ENCODE peak calls at places on chromosome 17, in five cellular contexts. N, M, Q, T and L are unnamed samples.

GRCh38 chr17:49214665-49215360 is 4.3 kb downstream of the ABI3 start:
- DNase-seq in N (peak; percentile 75), M (no peak), Q (no peak), T (no peak), L (no peak)

GRCh38 chr17:19362293-19363113 is at the start of gene B9D1:
- DNase-seq in N (peak; percentile 96), M (peak; percentile 91), Q (peak; percentile 97), T (peak; percentile 93), L (peak; percentile 97)

GRCh38 chr17:57170866-57171265 is 85.5 kb upstream of the MSI2 start:
- DNase-seq in N (no peak), M (no peak), Q (no peak), T (no peak), L (no peak)

GRCh38 chr17:40175928-40176327 is 1.3 kb upstream of the RAPGEFL1 start:
- DNase-seq in N (no peak), M (no peak), Q (no peak), T (no peak), L (no peak)

GRCh38 chr17:77942111-77942988 is 16.2 kb upstream of the TNRC6C start:
- DNase-seq in N (peak; percentile 46), M (peak; percentile 51), Q (no peak), T (no peak), L (no peak)

GRCh38 chr17:59371426-59372099 is 40.1 kb downstream of the YPEL2 start:
- DNase-seq in N (peak; percentile 53), M (peak; percentile 60), Q (no peak), T (no peak), L (peak; percentile 53)

GRCh38 chr17:31877911-31878702 is 19.1 kb upstream of the COPRS start:
- DNase-seq in N (no peak), M (no peak), Q (no peak), T (peak; percentile 56), L (no peak)

GRCh38 chr17:10156579-10157488 is 41.6 kb downstream of the GAS7 start:
- DNase-seq in N (no peak), M (peak; percentile 26), Q (no peak), T (no peak), L (no peak)

GRCh38 chr17:68033636-68034451 is 1.7 kb upstream of the KPNA2 start:
- DNase-seq in N (no peak), M (no peak), Q (no peak), T (peak; percentile 63), L (no peak)

GRCh38 chr17:78667741-78668640 is 90.8 kb upstream of the DNAH17 start:
- DNase-seq in N (no peak), M (no peak), Q (no peak), T (no peak), L (no peak)

GRCh38 chr17:54883939-54884338 is 16.7 kb upstream of the TOM1L1 start:
- DNase-seq in N (no peak), M (no peak), Q (no peak), T (no peak), L (no peak)

GRCh38 chr17:79382313-79382712 is 228.5 kb downstream of the RBFOX3 start:
- DNase-seq in N (no peak), M (no peak), Q (no peak), T (no peak), L (no peak)

GRCh38 chr17:66272699-66273390 is 29.6 kb upstream of the PRKCA start:
- DNase-seq in N (no peak), M (no peak), Q (no peak), T (peak; percentile 71), L (no peak)

GRCh38 chr17:17372856-17373520 is 69.8 kb downstream of the NT5M start:
- DNase-seq in N (no peak), M (no peak), Q (no peak), T (no peak), L (no peak)

GRCh38 chr17:82085931-82086764 is 11.9 kb downstream of the FASN start:
- DNase-seq in N (no peak), M (no peak), Q (no peak), T (no peak), L (no peak)

GRCh38 chr17:82083009-82083408 is 15.0 kb downstream of the FASN start:
- DNase-seq in N (no peak), M (no peak), Q (no peak), T (no peak), L (no peak)

GRCh38 chr17:82085031-82085861 is 12.8 kb downstream of the FASN start:
- DNase-seq in N (no peak), M (no peak), Q (no peak), T (no peak), L (no peak)

GRCh38 chr17:82083533-82084359 is 14.3 kb downstream of the FASN start:
- DNase-seq in N (no peak), M (no peak), Q (no peak), T (no peak), L (no peak)

DNA sequence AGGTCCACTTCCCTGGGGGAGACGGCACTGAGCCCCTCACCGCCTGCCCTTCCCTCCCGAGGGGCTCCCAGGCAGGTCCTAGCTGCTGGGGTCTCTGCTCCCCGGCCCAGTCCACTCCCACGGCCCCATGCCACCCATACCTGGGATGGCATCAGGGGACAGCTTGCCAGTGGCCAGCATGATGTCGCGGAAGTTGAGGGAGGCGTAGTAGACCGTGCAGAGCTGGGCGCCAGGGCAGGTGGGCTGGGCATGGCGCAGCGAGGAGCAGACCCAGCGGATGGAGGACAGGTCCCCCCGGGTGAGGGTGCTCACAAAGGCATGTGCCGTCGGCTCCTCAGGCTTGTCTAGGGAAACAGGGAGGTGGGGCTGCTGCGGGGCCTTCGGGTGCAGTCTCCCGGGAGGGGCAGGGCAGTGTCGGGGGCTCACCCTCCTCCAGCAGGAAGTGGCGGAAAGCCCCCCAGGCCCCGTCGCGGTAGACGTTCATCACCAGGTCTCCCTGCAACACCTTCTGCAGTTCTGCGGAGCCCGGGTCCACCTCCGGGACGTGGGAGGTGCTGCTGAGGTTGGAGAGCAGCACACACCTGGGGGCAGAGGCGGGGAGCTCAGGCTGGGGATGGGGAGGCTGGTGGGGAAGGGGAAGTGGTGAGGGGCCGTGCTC is 13.5 kb downstream of the FASN start:
- DNase-seq in N (no peak), M (no peak), Q (no peak), T (no peak), L (no peak)
- TF ChIP-seq POLR2A in N (no peak), M (no peak), Q (no peak), T (no peak), L (no peak)

GRCh38 chr17:80859004-80859941 is 132.4 kb upstream of the CHMP6 start:
- DNase-seq in N (peak; percentile 72), M (peak; percentile 58), Q (no peak), T (no peak), L (peak; percentile 80)
- TF ChIP-seq POLR2A in N (no peak), M (no peak), Q (no peak), T (no peak), L (no peak)

DNA sequence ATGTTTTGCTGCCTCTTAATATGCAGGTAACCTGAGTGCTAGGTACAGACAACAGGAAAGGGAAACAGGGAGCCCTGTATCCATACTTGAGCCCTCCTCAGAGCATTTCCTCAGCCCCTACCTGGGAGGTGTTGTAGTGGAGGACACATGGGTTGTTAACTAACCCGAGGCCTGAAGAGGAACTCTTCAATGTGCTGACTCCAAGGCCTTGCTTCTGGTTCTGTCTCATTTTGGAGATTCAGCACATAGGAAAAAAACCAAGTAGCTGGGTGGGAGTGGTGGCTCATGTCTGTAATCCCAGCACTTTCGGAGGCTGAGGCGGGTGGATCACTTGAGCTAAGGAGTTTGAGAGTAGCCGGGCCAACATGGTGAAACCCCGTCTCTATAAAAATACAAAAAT is 24.8 kb downstream of the SNX11 start:
- DNase-seq in N (no peak), M (no peak), Q (no peak), T (no peak), L (no peak)
- TF ChIP-seq POLR2A in N (no peak), M (no peak), Q (no peak), T (no peak), L (no peak)

GRCh38 chr17:7841309-7841621 is 7.2 kb downstream of the KDM6B start:
- DNase-seq in N (no peak), M (no peak), Q (no peak), T (no peak), L (no peak)

GRCh38 chr17:7841622-7842379 is 7.8 kb downstream of the KDM6B start:
- DNase-seq in N (peak; percentile 93), M (peak; percentile 85), Q (peak; percentile 98), T (peak; percentile 79), L (peak; percentile 94)

GRCh38 chr17:7840441-7840840 is 6.4 kb downstream of the KDM6B start:
- DNase-seq in N (no peak), M (no peak), Q (no peak), T (no peak), L (no peak)

GRCh38 chr17:7839890-7840260 is 5.9 kb downstream of the KDM6B start:
- DNase-seq in N (no peak), M (no peak), Q (no peak), T (no peak), L (no peak)

GRCh38 chr17:7840875-7841274 is 6.9 kb downstream of the KDM6B start:
- DNase-seq in N (no peak), M (no peak), Q (no peak), T (no peak), L (no peak)
- TF ChIP-seq POLR2A in N (no peak), M (no peak), Q (no peak), T (no peak), L (no peak)

GRCh38 chr17:81513669-81514484 is 1.3 kb upstream of the ACTG1 start:
- DNase-seq in N (peak; percentile 77), M (peak; percentile 47), Q (peak; percentile 82), T (no peak), L (peak; percentile 69)

GRCh38 chr17:81511550-81511799 is 1.1 kb downstream of the ACTG1 start:
- DNase-seq in N (no peak), M (no peak), Q (no peak), T (no peak), L (no peak)

GRCh38 chr17:81512984-81513668 is 527 bp upstream of the ACTG1 start:
- DNase-seq in N (peak; percentile 74), M (peak; percentile 58), Q (no peak), T (no peak), L (peak; percentile 73)

GRCh38 chr17:81511800-81512559 is 619 bp downstream of the ACTG1 start:
- DNase-seq in N (no peak), M (no peak), Q (no peak), T (no peak), L (no peak)

GRCh38 chr17:81512560-81512983 is at the start of gene ACTG1:
- DNase-seq in N (peak; percentile 97), M (peak; percentile 90), Q (peak; percentile 91), T (peak; percentile 94), L (peak; percentile 96)
- TF ChIP-seq POLR2A in N (peak; percentile 99), M (peak; percentile 95), Q (peak; percentile 97), T (peak; percentile 99), L (no peak)

GRCh38 chr17:530851-531250 is 178.2 kb upstream of the RPH3AL start:
- DNase-seq in N (no peak), M (no peak), Q (no peak), T (no peak), L (no peak)
- TF ChIP-seq POLR2A in N (no peak), M (no peak), Q (no peak), T (no peak), L (no peak)

GRCh38 chr17:58335779-58336455 is 7.3 kb upstream of the TSPOAP1 start:
- DNase-seq in N (no peak), M (no peak), Q (no peak), T (no peak), L (no peak)
- TF ChIP-seq POLR2A in N (peak; percentile 23), M (no peak), Q (no peak), T (no peak), L (no peak)